ENCODE peak calls at places on chromosomes 11 and 22, in ten cellular contexts. Z is cardiac muscle cell, V is coronary artery, Q is dorsolateral prefrontal cortex, O is mammary epithelial cell, W is A549, H is PC-3, E is OCI-LY7, G is hepatocyte, J is body of pancreas. C is an unnamed sample.

GRCh38 chr11:45818961-45819605 is 14.1 kb downstream of the SLC35C1 start:
- DNase-seq in W (no peak), V (no peak), Q (no peak), H (no peak), O (no peak), Z (no peak), J (no peak), E (no peak), G (no peak), C (no peak)

GRCh38 chr11:46920709-46921108 is 2.4 kb upstream of the LRP4 start:
- DNase-seq in Q (no peak), J (no peak), H (peak; percentile 89), G (peak; percentile 61), E (no peak), O (peak; percentile 91), Z (no peak), W (peak; percentile 74), V (peak; percentile 77), C (peak; percentile 98)

GRCh38 chr11:121634889-121635288 is 182.1 kb upstream of the SORL1-AS1 start:
- DNase-seq in G (no peak), V (no peak), J (no peak), W (no peak), H (peak; percentile 97), Q (no peak), O (peak; percentile 75), Z (no peak), E (no peak), C (peak; percentile 85)

GRCh38 chr11:103920449-103920848 is 116.0 kb upstream of the DDI1 start:
- DNase-seq in H (no peak), W (no peak), V (no peak), E (no peak), O (peak; percentile 50), Z (no peak), G (no peak), Q (no peak), J (no peak), C (no peak)

GRCh38 chr11:45899448-45900174 is 7.5 kb downstream of the FREY1 start:
- DNase-seq in G (peak; percentile 93), O (peak; percentile 80), E (peak; percentile 76), J (peak; percentile 93), V (peak; percentile 89), W (peak; percentile 82), Q (peak; percentile 95), Z (peak; percentile 87), H (peak; percentile 64), C (peak; percentile 83)

GRCh38 chr11:57515332-57516060 is at the start of gene SLC43A1:
- DNase-seq in Q (no peak), W (no peak), G (peak; percentile 68), E (peak; percentile 63), Z (peak; percentile 74), H (peak; percentile 46), J (peak; percentile 80), V (no peak), O (no peak), C (peak; percentile 47)

GRCh38 chr11:116869610-116870009 is 32.2 kb upstream of the APOA1 start:
- DNase-seq in O (no peak), Q (no peak), H (no peak), W (no peak), Z (no peak), G (no peak), E (no peak), J (no peak), V (no peak), C (no peak)

GRCh38 chr11:36492724-36493304 is 17.3 kb downstream of the TRAF6 start:
- DNase-seq in E (peak; percentile 69), H (peak; percentile 66), Z (peak; percentile 53), O (peak; percentile 26), V (no peak), Q (no peak), J (no peak), G (peak; percentile 59), W (peak; percentile 68), C (peak; percentile 34)

GRCh38 chr11:112292785-112293407 is 32.2 kb upstream of the PLET1 start:
- DNase-seq in G (no peak), V (no peak), E (no peak), J (no peak), Q (no peak), Z (no peak), W (peak; percentile 16), H (peak; percentile 87), O (peak; percentile 80), C (peak; percentile 81)

GRCh38 chr22:45929649-45930048 is 47.3 kb downstream of the WNT7B start:
- DNase-seq in H (no peak), V (no peak), O (no peak), G (no peak), J (no peak), Z (no peak), Q (no peak), E (no peak), W (no peak), C (no peak)

DNA sequence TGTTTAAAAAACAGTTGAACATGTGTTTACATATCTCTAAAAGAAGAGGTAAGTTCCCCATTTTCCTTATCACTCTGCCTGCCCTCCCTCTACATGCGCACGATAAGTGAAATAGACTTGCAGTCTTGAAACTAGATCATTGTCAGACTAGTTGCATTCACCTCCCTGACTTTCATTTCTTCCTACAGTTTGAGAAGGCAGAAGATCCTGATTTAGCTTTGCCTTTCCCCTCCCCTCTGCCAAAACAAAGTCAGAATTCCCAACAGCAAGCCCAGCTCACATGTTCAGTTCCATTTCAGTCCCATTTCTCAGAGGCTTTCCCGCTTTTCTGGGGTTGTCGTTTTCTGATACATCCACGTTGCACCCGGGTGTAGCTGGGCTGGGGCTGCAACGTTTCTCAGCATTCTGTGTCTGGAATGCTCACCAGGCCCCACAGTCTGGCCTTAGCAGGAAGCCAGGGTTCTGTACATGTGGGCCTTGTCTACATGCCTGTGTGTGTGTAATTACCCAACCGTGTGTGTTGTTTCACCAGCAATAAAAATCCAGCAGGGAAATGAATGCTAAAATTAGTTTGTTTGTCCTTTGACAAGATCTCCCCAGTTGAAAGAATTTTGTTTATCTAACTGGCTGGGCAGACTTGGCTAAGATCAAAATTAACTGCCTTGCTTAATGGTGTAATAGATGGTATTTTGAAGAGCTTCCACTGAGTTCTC is 179.2 kb downstream of the DBX1 start:
- DNase-seq in G (peak; percentile 68), Z (no peak), J (peak; percentile 28), O (no peak), E (no peak), H (no peak), W (peak; percentile 27), V (peak; percentile 80), Q (no peak), C (peak; percentile 69)
- H3K27ac ChIP-seq in G (peak overlapping the region; percentile 95), Z (peak overlapping the region; percentile 19), J (peak overlapping the region; percentile 67), O (no peak overlapping the region), E (no peak overlapping the region), H (no peak overlapping the region), W (peak overlapping the region; percentile 91), V (peak overlapping the region; percentile 43), Q (no peak overlapping the region), C (peak overlapping the region; percentile 54)

GRCh38 chr22:50009765-50010675 is 2.5 kb downstream of the IL17REL start:
- DNase-seq in W (no peak), J (no peak), Z (no peak), G (peak; percentile 11), Q (peak; percentile 44), V (no peak), E (no peak), H (no peak), O (no peak), C (no peak)
- H3K4me3 ChIP-seq in W (no peak overlapping the region), J (no peak overlapping the region), Z (no peak overlapping the region), G (no peak overlapping the region), Q (no peak overlapping the region), V (peak overlapping the region; percentile 21), E (no peak overlapping the region), H (no peak overlapping the region), O (no peak overlapping the region), C (no peak overlapping the region)

DNA sequence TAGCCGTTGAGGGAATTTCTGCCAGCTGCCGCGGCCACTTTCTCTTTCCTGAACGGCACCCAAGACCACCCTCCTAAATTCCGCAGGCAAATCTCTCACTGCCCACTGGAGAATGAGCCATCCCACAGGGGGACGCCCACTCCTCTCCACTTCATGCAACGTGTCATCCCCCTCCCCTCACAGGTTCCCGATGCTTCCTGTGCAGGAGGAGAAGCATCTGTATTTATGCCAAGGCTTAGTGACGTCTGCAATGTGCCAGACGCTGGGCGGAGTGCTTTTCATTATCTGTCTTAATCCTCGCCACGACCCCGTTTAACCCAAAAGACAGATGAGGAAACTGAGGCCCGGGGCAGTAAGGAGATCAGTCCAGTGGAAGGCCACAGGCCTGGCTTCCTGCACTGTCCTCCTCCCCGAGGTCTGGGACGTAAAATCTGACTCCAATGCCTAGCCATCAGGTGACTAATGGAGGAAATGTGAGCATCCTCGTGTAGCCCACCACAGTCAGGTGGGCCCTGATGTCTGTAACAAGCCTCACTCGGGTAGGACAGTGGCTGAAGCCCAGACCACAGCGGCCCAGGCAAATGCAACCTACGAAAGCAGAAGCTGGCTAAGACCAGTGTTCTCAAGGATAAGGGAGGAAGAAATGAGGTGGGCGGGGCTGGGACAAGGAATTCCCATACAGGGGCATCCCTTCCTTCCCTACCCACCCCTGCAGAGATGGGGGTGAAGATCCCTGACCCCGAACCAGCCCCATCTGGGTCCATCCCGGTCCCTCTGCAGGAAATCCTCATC is 23.1 kb downstream of the MN1 start:
- DNase-seq in H (no peak), J (no peak), E (no peak), Q (no peak), G (no peak), O (no peak), V (no peak), W (no peak), Z (no peak), C (no peak)
- H3K27ac ChIP-seq in H (no peak overlapping the region), J (no peak overlapping the region), E (no peak overlapping the region), Q (peak overlapping the region; percentile 22), G (no peak overlapping the region), O (no peak overlapping the region), V (peak overlapping the region; percentile 91), W (no peak overlapping the region), Z (no peak overlapping the region), C (no peak overlapping the region)

GRCh38 chr11:62400760-62401159 is 18.1 kb upstream of the SCGB1A1 start:
- DNase-seq in W (no peak), Q (peak; percentile 73), J (peak; percentile 25), V (peak; percentile 92), Z (peak; percentile 42), E (no peak), O (no peak), G (peak; percentile 84), H (no peak), C (peak; percentile 29)
- H3K4me3 ChIP-seq in W (no peak overlapping the region), Q (no peak overlapping the region), J (no peak overlapping the region), V (peak overlapping the region; percentile 52), Z (no peak overlapping the region), E (no peak overlapping the region), O (no peak overlapping the region), G (no peak overlapping the region), H (no peak overlapping the region), C (no peak overlapping the region)

DNA sequence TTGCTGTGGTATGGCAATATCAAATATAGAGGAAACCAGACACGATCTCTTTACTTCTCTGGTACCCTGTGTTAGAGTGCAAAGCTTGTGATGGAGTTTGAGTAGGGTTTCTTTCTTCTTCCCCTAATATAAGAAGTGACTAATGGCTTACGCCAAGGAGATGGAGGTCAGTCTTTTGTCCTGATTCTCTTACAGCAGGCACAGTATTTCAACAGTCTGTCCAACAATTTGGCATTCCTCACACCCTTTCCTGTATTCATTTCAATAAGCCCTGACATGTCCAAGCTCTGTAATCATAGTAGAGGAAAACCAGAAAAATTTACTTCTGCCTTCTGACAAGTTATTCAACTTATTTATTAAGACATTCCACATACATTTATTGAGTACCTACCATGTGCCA is 546.2 kb downstream of the TMEM135 start:
- DNase-seq in G (no peak), J (no peak), O (peak; percentile 85), Z (no peak), E (no peak), W (no peak), H (no peak), V (no peak), Q (no peak), C (no peak)
- H3K27ac ChIP-seq in G (no peak overlapping the region), J (no peak overlapping the region), O (peak overlapping the region; percentile 61), Z (no peak overlapping the region), E (no peak overlapping the region), W (no peak overlapping the region), H (no peak overlapping the region), V (no peak overlapping the region), Q (no peak overlapping the region), C (no peak overlapping the region)

C was measured in brain microvascular endothelial cell.